ENCODE peak calls at places on chromosome 15, in four cellular contexts. G, X, N and I are unnamed samples.

GRCh38 chr15:37016287-37016686 is 84.1 kb downstream of the MEIS2 start:
- DNase-seq in N (no peak), G (no peak), X (no peak), I (no peak)

GRCh38 chr15:68354923-68355322 is 77.0 kb downstream of the ITGA11 start:
- DNase-seq in G (no peak), N (no peak), X (no peak), I (no peak)

GRCh38 chr15:85761635-85762034 is 33.1 kb downstream of the KLHL25 start:
- DNase-seq in N (no peak), X (no peak), G (no peak), I (no peak)

GRCh38 chr15:100192092-100192695 is 149.6 kb downstream of the ADAMTS17 start:
- DNase-seq in G (peak; percentile 32), N (no peak), X (no peak), I (no peak)

GRCh38 chr15:79171320-79172031 is 80.9 kb upstream of the RASGRF1 start:
- DNase-seq in N (peak; percentile 43), X (no peak), G (peak; percentile 42), I (no peak)

GRCh38 chr15:78298983-78299301 is 467 bp downstream of the SKIC8 start:
- DNase-seq in X (no peak), N (no peak), G (no peak), I (no peak)

GRCh38 chr15:51224428-51224827 is 114.0 kb downstream of the CYP19A1 start:
- DNase-seq in X (no peak), N (no peak), G (no peak), I (no peak)

GRCh38 chr15:89767411-89767915 is 8.7 kb upstream of the MESP2 start:
- DNase-seq in G (no peak), X (no peak), N (no peak), I (no peak)

GRCh38 chr15:92930061-92930460 is 29.9 kb downstream of the CHD2 start:
- DNase-seq in N (no peak), G (no peak), X (no peak), I (no peak)

GRCh38 chr15:38187646-38188313 is 64.9 kb upstream of the SPRED1 start:
- DNase-seq in G (no peak), N (no peak), X (no peak), I (no peak)

GRCh38 chr15:58966698-58967097 is 20.8 kb upstream of the RNF111 start:
- DNase-seq in N (no peak), X (no peak), G (no peak), I (no peak)

GRCh38 chr15:75695634-75696302 is 16.9 kb downstream of the CSPG4 start:
- DNase-seq in X (no peak), N (no peak), G (no peak), I (no peak)

GRCh38 chr15:69148465-69148864 is 12.0 kb upstream of the GLCE start:
- DNase-seq in G (no peak), X (no peak), N (no peak), I (no peak)

GRCh38 chr15:69532856-69533255 is 80.2 kb downstream of the RPLP1 start:
- DNase-seq in X (no peak), N (no peak), G (no peak), I (no peak)

GRCh38 chr15:63381301-63382192 is at the start of gene CA12:
- DNase-seq in N (peak; percentile 74), G (peak; percentile 65), X (no peak), I (no peak)

GRCh38 chr15:53872410-53872809 is 105.8 kb upstream of the UNC13C start:
- DNase-seq in N (no peak), X (no peak), G (no peak), I (no peak)

GRCh38 chr15:91855684-91856553 is 2.4 kb downstream of the SLCO3A1 start:
- DNase-seq in G (peak; percentile 45), X (peak; percentile 15), N (peak; percentile 78), I (peak; percentile 33)

GRCh38 chr15:31803388-31803884 is 226.9 kb upstream of the CHRNA7 start:
- DNase-seq in N (no peak), G (no peak), X (no peak), I (no peak)

GRCh38 chr15:41281236-41281635 is 50.2 kb downstream of the CHP1 start:
- DNase-seq in G (no peak), X (no peak), N (no peak), I (no peak)

GRCh38 chr15:41256577-41257038 is 25.5 kb downstream of the CHP1 start:
- DNase-seq in N (no peak), G (no peak), X (no peak), I (no peak)

GRCh38 chr15:61871926-61872522 is 188.2 kb downstream of the VPS13C start:
- DNase-seq in N (no peak), G (peak; percentile 11), X (peak; percentile 14), I (no peak)

GRCh38 chr15:39595621-39596221 is 14.8 kb downstream of the THBS1 start:
- DNase-seq in X (no peak), N (no peak), G (no peak), I (no peak)

GRCh38 chr15:63939531-63940130 is 105.9 kb upstream of the HERC1 start:
- DNase-seq in X (no peak), G (no peak), N (peak; percentile 39), I (peak; percentile 15)

GRCh38 chr15:101010781-101011180 is 91.6 kb downstream of the LRRK1 start:
- DNase-seq in G (no peak), N (peak; percentile 33), X (no peak), I (no peak)

GRCh38 chr15:94792166-94792565 is 560.8 kb downstream of the MCTP2 start:
- DNase-seq in N (no peak), X (no peak), G (no peak), I (no peak)

GRCh38 chr15:29945943-29946591 is 123.8 kb upstream of the TJP1 start:
- DNase-seq in X (no peak), G (no peak), N (no peak), I (no peak)

GRCh38 chr15:64749167-64749566 is 26.2 kb downstream of the RBPMS2 start:
- DNase-seq in X (no peak), N (no peak), G (no peak), I (no peak)

GRCh38 chr15:25803036-25803435 is 60.1 kb downstream of the ATP10A start:
- DNase-seq in N (no peak), X (no peak), G (no peak), I (no peak)

GRCh38 chr15:33126559-33127290 is 67.8 kb downstream of the FMN1 start:
- DNase-seq in G (peak; percentile 36), X (no peak), N (no peak), I (no peak)

GRCh38 chr15:52042051-52042851 is 23.2 kb downstream of the MAPK6 start:
- DNase-seq in G (no peak), N (no peak), X (peak; percentile 19), I (no peak)

GRCh38 chr15:76903251-76903681 is 1.9 kb downstream of the SCAPER start:
- DNase-seq in N (no peak), X (no peak), G (peak; percentile 50), I (peak; percentile 15)
- H3K4me3 ChIP-seq in N (no peak overlapping the region), X (no peak overlapping the region), G (no peak overlapping the region), I (peak overlapping the region; percentile 23)

DNA sequence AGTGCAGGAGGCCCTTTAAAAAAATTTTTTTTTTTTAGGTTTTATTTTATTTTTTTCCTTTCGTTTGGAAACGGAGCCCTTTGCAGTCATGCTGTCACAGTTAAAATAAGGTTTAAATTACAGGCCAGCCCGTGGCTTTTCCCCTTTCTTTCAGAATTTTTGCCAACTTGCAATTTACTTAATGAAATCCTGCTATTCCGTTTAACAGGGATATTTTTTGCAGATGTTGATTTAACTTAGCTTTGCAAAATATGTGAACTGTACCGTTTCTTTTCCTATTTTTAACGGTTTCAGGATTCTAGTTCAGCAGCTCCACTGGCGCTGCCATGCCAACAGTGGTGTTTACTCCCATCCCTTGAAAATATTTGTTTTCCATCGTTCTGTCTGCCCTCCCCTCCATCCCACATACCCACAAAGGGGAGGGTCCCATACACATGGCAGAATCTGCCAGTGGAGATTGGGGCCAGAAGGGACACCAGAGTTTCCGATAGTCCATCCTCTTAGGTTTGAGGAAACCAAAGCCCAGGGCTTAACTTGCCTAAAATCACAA is 54.3 kb downstream of the SMAD6 start:
- DNase-seq in N (no peak), G (no peak), X (no peak), I (no peak)
- TF ChIP-seq NRF1 in N (no peak), G (no peak), X (no peak), I (no peak)

GRCh38 chr15:74511583-74511982 is 29.4 kb upstream of the ARID3B start:
- DNase-seq in N (no peak), G (no peak), X (no peak), I (no peak)
- H3K4me3 ChIP-seq in N (no peak overlapping the region), G (no peak overlapping the region), X (no peak overlapping the region), I (no peak overlapping the region)

GRCh38 chr15:81288616-81289015 is 35.3 kb downstream of the STARD5 start:
- DNase-seq in N (no peak), X (no peak), G (no peak), I (no peak)
- TF ChIP-seq NRF1 in N (no peak), X (no peak), G (no peak), I (no peak)